ENCODE peak calls at places on chromosomes 6 and 20, in four cellular contexts. One of them, this sample, is unnamed.

GRCh38 chr20:38805502-38805957 is at the start of gene PPP1R16B:
- DNase-seq in aorta: peak; percentile 63
- DNase-seq in colonic mucosa: peak; percentile 38
- DNase-seq in adrenal gland: peak; percentile 36
- DNase-seq in this sample: peak; percentile 70

GRCh38 chr20:34825530-34826362 is at the start of gene NCOA6:
- DNase-seq in colonic mucosa: peak; percentile 93
- DNase-seq in aorta: peak; percentile 90
- DNase-seq in adrenal gland: peak; percentile 91
- DNase-seq in this sample: peak; percentile 92

GRCh38 chr6:166006593-166007301 is 160.9 kb downstream of the TBXT start:
- DNase-seq in adrenal gland: peak; percentile 44
- DNase-seq in colonic mucosa: no peak
- DNase-seq in aorta: no peak
- DNase-seq in this sample: no peak

GRCh38 chr6:159866286-159867247 is 24.2 kb upstream of the MAS1 start:
- DNase-seq in colonic mucosa: no peak
- DNase-seq in aorta: no peak
- DNase-seq in adrenal gland: no peak
- DNase-seq in this sample: no peak

GRCh38 chr20:15613530-15613929 is 959.7 kb downstream of the KIF16B start:
- DNase-seq in aorta: no peak
- DNase-seq in colonic mucosa: no peak
- DNase-seq in adrenal gland: peak; percentile 23
- DNase-seq in this sample: no peak

GRCh38 chr20:25053207-25054132 is 4.5 kb downstream of the ACSS1 start:
- DNase-seq in colonic mucosa: no peak
- DNase-seq in aorta: peak; percentile 79
- DNase-seq in adrenal gland: no peak
- DNase-seq in this sample: peak; percentile 78

GRCh38 chr6:125944434-125944816 is 12.1 kb upstream of the HINT3 start:
- DNase-seq in colonic mucosa: peak; percentile 79
- DNase-seq in aorta: peak; percentile 86
- DNase-seq in adrenal gland: peak; percentile 78
- DNase-seq in this sample: peak; percentile 68

GRCh38 chr6:154143753-154144152 is 104.7 kb downstream of the OPRM1 start:
- DNase-seq in adrenal gland: no peak
- DNase-seq in aorta: no peak
- DNase-seq in colonic mucosa: no peak
- DNase-seq in this sample: no peak

GRCh38 chr6:128412680-128413079 is 107.7 kb downstream of the PTPRK start:
- DNase-seq in aorta: no peak
- DNase-seq in colonic mucosa: no peak
- DNase-seq in adrenal gland: no peak
- DNase-seq in this sample: no peak

GRCh38 chr6:33015798-33016197 is 6.4 kb upstream of the HLA-DOA start:
- DNase-seq in colonic mucosa: no peak
- DNase-seq in adrenal gland: no peak
- DNase-seq in aorta: no peak
- DNase-seq in this sample: no peak

GRCh38 chr6:79737172-79737571 is 106.0 kb downstream of the SH3BGRL2 start:
- DNase-seq in colonic mucosa: peak; percentile 32
- DNase-seq in adrenal gland: no peak
- DNase-seq in aorta: no peak
- DNase-seq in this sample: no peak

GRCh38 chr20:24502184-24502583 is 32.8 kb downstream of the SYNDIG1 start:
- DNase-seq in colonic mucosa: peak; percentile 15
- DNase-seq in aorta: peak; percentile 73
- DNase-seq in adrenal gland: peak; percentile 51
- DNase-seq in this sample: no peak

GRCh38 chr6:126048635-126049034 is 62.3 kb downstream of the TRMT11 start:
- DNase-seq in colonic mucosa: no peak
- DNase-seq in aorta: no peak
- DNase-seq in adrenal gland: no peak
- DNase-seq in this sample: no peak

GRCh38 chr6:157049126-157049525 is 271.9 kb downstream of the ARID1B start:
- DNase-seq in adrenal gland: no peak
- DNase-seq in colonic mucosa: no peak
- DNase-seq in aorta: no peak
- DNase-seq in this sample: no peak

GRCh38 chr6:1313755-1314503 is 2.0 kb downstream of the FOXQ1 start:
- DNase-seq in aorta: no peak
- DNase-seq in colonic mucosa: peak; percentile 58
- DNase-seq in adrenal gland: no peak
- DNase-seq in this sample: no peak

GRCh38 chr6:53199156-53199555 is 50.5 kb upstream of the GCM1 start:
- DNase-seq in aorta: no peak
- DNase-seq in adrenal gland: no peak
- DNase-seq in colonic mucosa: no peak
- DNase-seq in this sample: no peak

GRCh38 chr6:112061605-112062004 is 7.7 kb downstream of the CCN6 start:
- DNase-seq in adrenal gland: no peak
- DNase-seq in aorta: no peak
- DNase-seq in colonic mucosa: no peak
- DNase-seq in this sample: no peak

GRCh38 chr6:85452441-85452881 is 2.6 kb downstream of the NT5E start:
- DNase-seq in adrenal gland: no peak
- DNase-seq in aorta: no peak
- DNase-seq in colonic mucosa: no peak
- DNase-seq in this sample: no peak

GRCh38 chr6:27177454-27178000 is 70.0 kb upstream of the PRSS16 start:
- DNase-seq in aorta: peak; percentile 88
- DNase-seq in adrenal gland: peak; percentile 84
- DNase-seq in colonic mucosa: peak; percentile 83
- DNase-seq in this sample: peak; percentile 61

GRCh38 chr20:24868959-24869358 is 80.1 kb upstream of the CST7 start:
- DNase-seq in adrenal gland: no peak
- DNase-seq in colonic mucosa: no peak
- DNase-seq in aorta: no peak
- DNase-seq in this sample: no peak

GRCh38 chr6:168102093-168102985 is 23.3 kb upstream of the FRMD1 start:
- DNase-seq in colonic mucosa: no peak
- DNase-seq in aorta: peak; percentile 21
- DNase-seq in adrenal gland: no peak
- DNase-seq in this sample: no peak

GRCh38 chr6:43736211-43736786 is 33.7 kb upstream of the VEGFA start:
- DNase-seq in colonic mucosa: no peak
- DNase-seq in adrenal gland: no peak
- DNase-seq in aorta: no peak
- DNase-seq in this sample: no peak

GRCh38 chr20:38435555-38435939 is 419 bp upstream of the SNHG17 start:
- DNase-seq in colonic mucosa: no peak
- DNase-seq in aorta: no peak
- DNase-seq in adrenal gland: no peak
- DNase-seq in this sample: no peak

GRCh38 chr6:33112148-33112547 is 36.4 kb downstream of the HLA-DPB1 start:
- DNase-seq in aorta: no peak
- DNase-seq in colonic mucosa: no peak
- DNase-seq in adrenal gland: peak; percentile 61
- DNase-seq in this sample: no peak

DNA sequence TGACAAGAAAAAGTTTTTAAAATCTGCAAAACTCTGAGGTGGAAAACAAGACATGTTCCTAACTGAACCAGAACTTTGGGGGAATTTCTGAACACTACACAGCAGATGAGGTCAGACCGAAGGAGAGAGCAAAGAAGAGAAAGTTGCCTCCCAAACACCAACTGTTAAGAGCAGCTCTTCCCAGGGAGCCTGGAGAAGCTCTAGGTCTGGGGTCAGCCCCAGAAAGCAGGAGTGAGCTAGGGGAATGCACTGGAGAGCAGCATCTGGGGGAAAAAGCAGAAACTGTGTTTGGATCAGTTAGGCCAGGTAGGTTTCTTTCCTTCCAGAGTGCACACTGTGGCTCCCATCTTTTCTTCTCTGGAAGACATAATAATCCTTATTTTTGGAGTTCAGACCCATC is 41.3 kb downstream of the FKBP5 start:
- DNase-seq in adrenal gland: no peak
- DNase-seq in aorta: no peak
- DNase-seq in colonic mucosa: no peak
- DNase-seq in this sample: no peak
- H3K4me1 ChIP-seq in adrenal gland: peaks cover 52% of the 10 kb centered on the region
- H3K4me1 ChIP-seq in aorta: no peaks in the 10 kb centered on the region
- H3K4me1 ChIP-seq in colonic mucosa: no peaks in the 10 kb centered on the region
- H3K4me1 ChIP-seq in this sample: peaks cover 24% of the 10 kb centered on the region

GRCh38 chr6:16674666-16675392 is 86.4 kb downstream of the ATXN1 start:
- DNase-seq in adrenal gland: no peak
- DNase-seq in colonic mucosa: no peak
- DNase-seq in aorta: no peak
- DNase-seq in this sample: no peak

GRCh38 chr6:16679050-16679449 is 82.2 kb downstream of the ATXN1 start:
- DNase-seq in adrenal gland: no peak
- DNase-seq in colonic mucosa: no peak
- DNase-seq in aorta: no peak
- DNase-seq in this sample: no peak

GRCh38 chr6:16677458-16677857 is 83.8 kb downstream of the ATXN1 start:
- DNase-seq in adrenal gland: no peak
- DNase-seq in aorta: no peak
- DNase-seq in colonic mucosa: no peak
- DNase-seq in this sample: no peak

GRCh38 chr6:16676376-16676775 is 84.9 kb downstream of the ATXN1 start:
- DNase-seq in colonic mucosa: no peak
- DNase-seq in adrenal gland: no peak
- DNase-seq in aorta: no peak
- DNase-seq in this sample: no peak

GRCh38 chr6:16676978-16677377 is 84.3 kb downstream of the ATXN1 start:
- DNase-seq in colonic mucosa: no peak
- DNase-seq in adrenal gland: peak; percentile 43
- DNase-seq in aorta: no peak
- DNase-seq in this sample: no peak
- H3K4me1 ChIP-seq in colonic mucosa: no peaks in the 10 kb centered on the region
- H3K4me1 ChIP-seq in adrenal gland: peaks cover 42% of the 10 kb centered on the region
- H3K4me1 ChIP-seq in aorta: peaks cover 5% of the 10 kb centered on the region
- H3K4me1 ChIP-seq in this sample: peaks cover 46% of the 10 kb centered on the region

GRCh38 chr20:9985773-9986172 is 49.0 kb upstream of the ANKEF1 start:
- DNase-seq in colonic mucosa: no peak
- DNase-seq in adrenal gland: no peak
- DNase-seq in aorta: no peak
- DNase-seq in this sample: no peak
- H3K4me1 ChIP-seq in colonic mucosa: no peaks in the 10 kb centered on the region
- H3K4me1 ChIP-seq in adrenal gland: peaks cover 6% of the 10 kb centered on the region
- H3K4me1 ChIP-seq in aorta: no peaks in the 10 kb centered on the region
- H3K4me1 ChIP-seq in this sample: peaks cover 3% of the 10 kb centered on the region

GRCh38 chr20:57288676-57289075 is 22.2 kb upstream of the BMP7 start:
- DNase-seq in adrenal gland: no peak
- DNase-seq in colonic mucosa: no peak
- DNase-seq in aorta: no peak
- DNase-seq in this sample: no peak

GRCh38 chr20:57289401-57290177 is 23.1 kb upstream of the BMP7 start:
- DNase-seq in colonic mucosa: no peak
- DNase-seq in adrenal gland: no peak
- DNase-seq in aorta: no peak
- DNase-seq in this sample: no peak

GRCh38 chr20:57290178-57290484 is 23.7 kb upstream of the BMP7 start:
- DNase-seq in adrenal gland: no peak
- DNase-seq in aorta: no peak
- DNase-seq in colonic mucosa: no peak
- DNase-seq in this sample: no peak

GRCh38 chr20:57287901-57288300 is 21.5 kb upstream of the BMP7 start:
- DNase-seq in aorta: no peak
- DNase-seq in colonic mucosa: no peak
- DNase-seq in adrenal gland: no peak
- DNase-seq in this sample: no peak

GRCh38 chr20:57287007-57287810 is 20.8 kb upstream of the BMP7 start:
- DNase-seq in aorta: no peak
- DNase-seq in colonic mucosa: no peak
- DNase-seq in adrenal gland: no peak
- DNase-seq in this sample: no peak
- H3K4me1 ChIP-seq in aorta: no peaks in the 10 kb centered on the region
- H3K4me1 ChIP-seq in colonic mucosa: no peaks in the 10 kb centered on the region
- H3K4me1 ChIP-seq in adrenal gland: no peaks in the 10 kb centered on the region
- H3K4me1 ChIP-seq in this sample: no peaks in the 10 kb centered on the region

GRCh38 chr6:29368765-29369164 is at the start of gene OR5V1:
- DNase-seq in aorta: no peak
- DNase-seq in colonic mucosa: no peak
- DNase-seq in adrenal gland: no peak
- DNase-seq in this sample: no peak
- H3K4me1 ChIP-seq in aorta: no peaks in the 10 kb centered on the region
- H3K4me1 ChIP-seq in colonic mucosa: no peaks in the 10 kb centered on the region
- H3K4me1 ChIP-seq in adrenal gland: no peaks in the 10 kb centered on the region
- H3K4me1 ChIP-seq in this sample: no peaks in the 10 kb centered on the region

DNA sequence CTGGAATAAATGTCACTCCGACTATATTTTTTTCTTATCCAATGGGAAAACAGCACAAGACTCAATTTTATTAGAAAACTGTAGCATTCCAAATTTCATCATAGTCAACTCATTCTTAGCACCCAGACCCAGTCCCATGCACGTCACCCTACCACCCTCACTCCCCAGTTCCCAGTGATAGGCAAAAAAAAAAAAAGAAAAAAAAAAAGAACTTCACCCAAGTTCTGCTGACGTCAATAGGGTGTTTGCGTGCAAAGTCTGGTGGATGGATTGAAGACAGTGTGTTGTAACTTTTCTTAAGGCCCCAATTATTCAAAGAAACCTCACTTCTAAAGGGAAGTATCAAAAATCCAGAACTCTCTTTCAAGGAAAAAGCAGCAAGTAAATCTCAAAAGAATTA is 213.9 kb upstream of the PRDM1 start:
- DNase-seq in colonic mucosa: no peak
- DNase-seq in aorta: peak; percentile 77
- DNase-seq in adrenal gland: peak; percentile 45
- DNase-seq in this sample: no peak
- H3K4me1 ChIP-seq in colonic mucosa: no peaks in the 10 kb centered on the region
- H3K4me1 ChIP-seq in aorta: no peaks in the 10 kb centered on the region
- H3K4me1 ChIP-seq in adrenal gland: no peaks in the 10 kb centered on the region
- H3K4me1 ChIP-seq in this sample: no peaks in the 10 kb centered on the region

This sample was measured in heart left ventricle.